ENCODE peak calls at places on chromosomes 3 and 15, in six cellular contexts. One of them, this sample, is unnamed.

GRCh38 chr3:10505791-10506585 is 602 bp upstream of the ATP2B2 start:
- DNase-seq in Panc1: no peak
- DNase-seq in lung: no peak
- DNase-seq in heart left ventricle: no peak
- DNase-seq in lower leg skin: no peak
- DNase-seq in colonic mucosa: no peak
- DNase-seq in this sample: no peak

GRCh38 chr3:13012228-13012691 is 61.0 kb downstream of the IQSEC1 start:
- DNase-seq in Panc1: no peak
- DNase-seq in lung: peak
- DNase-seq in heart left ventricle: peak
- DNase-seq in lower leg skin: peak
- DNase-seq in colonic mucosa: peak
- DNase-seq in this sample: no peak

GRCh38 chr3:143001034-143001368 is 369 bp upstream of the U2SURP start:
- DNase-seq in Panc1: no peak
- DNase-seq in lung: no peak
- DNase-seq in heart left ventricle: no peak
- DNase-seq in lower leg skin: peak
- DNase-seq in colonic mucosa: no peak
- DNase-seq in this sample: no peak

GRCh38 chr3:97839944-97840343 is 18.1 kb downstream of the CRYBG3 start:
- DNase-seq in Panc1: no peak
- DNase-seq in lung: no peak
- DNase-seq in heart left ventricle: no peak
- DNase-seq in lower leg skin: no peak
- DNase-seq in colonic mucosa: no peak
- DNase-seq in this sample: no peak

GRCh38 chr3:32189693-32190092 is 48.8 kb upstream of the CMTM8 start:
- DNase-seq in Panc1: no peak
- DNase-seq in lung: no peak
- DNase-seq in heart left ventricle: no peak
- DNase-seq in lower leg skin: no peak
- DNase-seq in colonic mucosa: no peak
- DNase-seq in this sample: no peak

GRCh38 chr3:133366921-133367320 is 32.9 kb upstream of the BFSP2 start:
- DNase-seq in Panc1: no peak
- DNase-seq in lung: no peak
- DNase-seq in heart left ventricle: no peak
- DNase-seq in lower leg skin: no peak
- DNase-seq in colonic mucosa: no peak
- DNase-seq in this sample: no peak

GRCh38 chr3:128497305-128498126 is 4.5 kb upstream of the GATA2 start:
- DNase-seq in Panc1: no peak
- DNase-seq in lung: no peak
- DNase-seq in heart left ventricle: peak
- DNase-seq in lower leg skin: peak
- DNase-seq in colonic mucosa: peak
- DNase-seq in this sample: no peak

GRCh38 chr3:158768361-158768787 is 33.5 kb upstream of the MFSD1 start:
- DNase-seq in Panc1: no peak
- DNase-seq in lung: peak
- DNase-seq in heart left ventricle: peak
- DNase-seq in lower leg skin: no peak
- DNase-seq in colonic mucosa: peak
- DNase-seq in this sample: no peak

GRCh38 chr3:31567036-31567435 is 34.3 kb downstream of the STT3B start:
- DNase-seq in Panc1: no peak
- DNase-seq in lung: no peak
- DNase-seq in heart left ventricle: no peak
- DNase-seq in lower leg skin: no peak
- DNase-seq in colonic mucosa: no peak
- DNase-seq in this sample: no peak

GRCh38 chr3:139934557-139935070 is 371 bp upstream of the CLSTN2 start:
- DNase-seq in Panc1: no peak
- DNase-seq in lung: no peak
- DNase-seq in heart left ventricle: peak
- DNase-seq in lower leg skin: peak
- DNase-seq in colonic mucosa: peak
- DNase-seq in this sample: no peak

GRCh38 chr3:173897631-173898030 is 500.1 kb downstream of the NLGN1 start:
- DNase-seq in Panc1: no peak
- DNase-seq in lung: no peak
- DNase-seq in heart left ventricle: no peak
- DNase-seq in lower leg skin: no peak
- DNase-seq in colonic mucosa: no peak
- DNase-seq in this sample: no peak

GRCh38 chr15:64423970-64424369 is 36.3 kb downstream of the TRIP4 start:
- DNase-seq in Panc1: no peak
- DNase-seq in lung: no peak
- DNase-seq in heart left ventricle: no peak
- DNase-seq in lower leg skin: no peak
- DNase-seq in colonic mucosa: no peak
- DNase-seq in this sample: no peak

GRCh38 chr15:83605049-83605448 is 48.9 kb upstream of the ADAMTSL3 start:
- DNase-seq in Panc1: no peak
- DNase-seq in lung: no peak
- DNase-seq in heart left ventricle: no peak
- DNase-seq in lower leg skin: no peak
- DNase-seq in colonic mucosa: no peak
- DNase-seq in this sample: no peak

GRCh38 chr15:40082195-40082868 is 26.3 kb downstream of the BMF start:
- DNase-seq in Panc1: no peak
- DNase-seq in lung: no peak
- DNase-seq in heart left ventricle: no peak
- DNase-seq in lower leg skin: no peak
- DNase-seq in colonic mucosa: peak
- DNase-seq in this sample: no peak

GRCh38 chr15:40080847-40081246 is 27.8 kb downstream of the BMF start:
- DNase-seq in Panc1: no peak
- DNase-seq in lung: no peak
- DNase-seq in heart left ventricle: no peak
- DNase-seq in lower leg skin: no peak
- DNase-seq in colonic mucosa: no peak
- DNase-seq in this sample: no peak

GRCh38 chr15:40080104-40080503 is 28.6 kb downstream of the BMF start:
- DNase-seq in Panc1: no peak
- DNase-seq in lung: no peak
- DNase-seq in heart left ventricle: no peak
- DNase-seq in lower leg skin: no peak
- DNase-seq in colonic mucosa: no peak
- DNase-seq in this sample: no peak

GRCh38 chr15:40083756-40084101 is 24.9 kb downstream of the BMF start:
- DNase-seq in Panc1: no peak
- DNase-seq in lung: no peak
- DNase-seq in heart left ventricle: no peak
- DNase-seq in lower leg skin: no peak
- DNase-seq in colonic mucosa: no peak
- DNase-seq in this sample: no peak

DNA sequence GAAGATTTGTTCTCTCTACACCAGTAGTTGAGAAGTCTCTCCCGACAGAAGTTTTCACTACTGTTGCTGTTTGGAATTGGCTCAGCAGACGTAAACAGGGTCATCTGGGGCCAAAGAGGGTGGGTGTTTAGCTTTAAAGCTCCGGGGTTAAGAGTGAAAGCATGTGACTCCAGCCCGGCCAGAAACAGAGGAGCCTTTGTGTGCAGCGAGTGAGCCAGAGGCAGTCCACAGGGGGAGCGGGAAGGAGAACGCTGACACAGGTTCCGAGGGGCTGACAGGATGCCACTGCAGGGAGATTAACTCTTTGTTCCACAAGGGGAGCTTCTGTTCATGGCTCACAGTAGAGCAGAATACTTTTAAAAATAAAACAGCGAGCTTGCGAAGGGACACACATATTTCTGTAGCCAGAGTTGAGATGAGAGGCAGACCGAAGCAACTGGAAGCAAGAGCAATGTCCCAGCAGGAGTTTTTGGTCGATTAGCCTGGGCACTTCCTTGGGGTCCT is 26.9 kb downstream of the BMF start:
- DNase-seq in Panc1: no peak
- DNase-seq in lung: peak
- DNase-seq in heart left ventricle: peak
- DNase-seq in lower leg skin: peak
- DNase-seq in colonic mucosa: peak
- DNase-seq in this sample: no peak
- TF ChIP-seq CTCF in Panc1: no peak
- TF ChIP-seq CTCF in lung: no peak
- TF ChIP-seq CTCF in heart left ventricle: no peak
- TF ChIP-seq CTCF in lower leg skin: no peak
- TF ChIP-seq CTCF in colonic mucosa: no peak
- TF ChIP-seq CTCF in this sample: no peak

DNA sequence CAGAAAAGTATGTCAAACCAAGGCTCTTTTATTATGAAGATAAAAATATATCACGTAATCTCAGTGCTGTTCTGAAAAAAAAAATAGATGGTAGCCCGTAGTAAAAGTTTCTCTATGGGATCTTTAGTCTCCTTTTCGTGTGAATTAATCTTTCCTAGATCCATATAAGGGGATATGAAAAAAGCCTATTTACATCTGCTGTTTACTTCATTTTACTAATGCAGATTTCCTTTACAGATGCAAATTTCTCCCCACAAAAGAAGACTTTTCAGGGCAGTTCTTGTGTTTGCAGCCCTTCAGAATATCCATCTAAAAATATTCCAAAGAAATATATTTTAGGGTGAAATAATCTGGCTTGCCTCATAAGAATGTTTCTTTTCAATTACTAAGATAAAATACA is 1291.7 kb downstream of the ROBO1 start:
- DNase-seq in Panc1: no peak
- DNase-seq in lung: no peak
- DNase-seq in heart left ventricle: no peak
- DNase-seq in lower leg skin: no peak
- DNase-seq in colonic mucosa: no peak
- DNase-seq in this sample: no peak
- H3K4me3 ChIP-seq in Panc1: no peak
- H3K4me3 ChIP-seq in lung: no peak
- H3K4me3 ChIP-seq in heart left ventricle: no peak
- H3K4me3 ChIP-seq in lower leg skin: no peak
- H3K4me3 ChIP-seq in colonic mucosa: no peak
- H3K4me3 ChIP-seq in this sample: no peak

GRCh38 chr3:55720614-55721013 is 233.5 kb upstream of the WNT5A start:
- DNase-seq in Panc1: no peak
- DNase-seq in lung: no peak
- DNase-seq in heart left ventricle: no peak
- DNase-seq in lower leg skin: no peak
- DNase-seq in colonic mucosa: no peak
- DNase-seq in this sample: no peak
- TF ChIP-seq CTCF in Panc1: no peak
- TF ChIP-seq CTCF in lung: no peak
- TF ChIP-seq CTCF in heart left ventricle: no peak
- TF ChIP-seq CTCF in lower leg skin: no peak
- TF ChIP-seq CTCF in colonic mucosa: no peak
- TF ChIP-seq CTCF in this sample: peak

DNA sequence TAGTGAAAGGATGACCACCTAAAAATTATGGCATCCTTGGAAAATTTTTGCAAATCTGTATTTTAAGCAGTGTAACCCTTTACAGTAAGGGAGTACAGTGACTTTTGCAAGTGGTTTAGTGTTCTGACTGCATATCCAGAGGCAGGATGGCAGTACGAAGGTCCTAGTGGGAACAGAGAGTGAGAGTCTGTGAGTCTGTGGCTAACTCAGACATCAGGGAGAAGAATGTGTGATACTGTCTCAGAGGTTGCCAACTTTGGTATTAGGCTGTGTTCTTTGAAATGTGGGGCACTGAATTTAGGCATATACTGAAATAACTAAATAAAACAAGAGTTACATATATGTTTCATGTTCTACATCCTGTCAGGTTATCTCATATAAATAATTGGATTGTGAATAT is 25.7 kb downstream of the PRKCI start:
- DNase-seq in Panc1: no peak
- DNase-seq in lung: no peak
- DNase-seq in heart left ventricle: no peak
- DNase-seq in lower leg skin: no peak
- DNase-seq in colonic mucosa: no peak
- DNase-seq in this sample: no peak
- H3K4me3 ChIP-seq in Panc1: no peak
- H3K4me3 ChIP-seq in lung: no peak
- H3K4me3 ChIP-seq in heart left ventricle: no peak
- H3K4me3 ChIP-seq in lower leg skin: no peak
- H3K4me3 ChIP-seq in colonic mucosa: no peak
- H3K4me3 ChIP-seq in this sample: no peak

GRCh38 chr3:181868576-181868975 is 156.9 kb downstream of the SOX2 start:
- DNase-seq in Panc1: no peak
- DNase-seq in lung: no peak
- DNase-seq in heart left ventricle: no peak
- DNase-seq in lower leg skin: peak
- DNase-seq in colonic mucosa: no peak
- DNase-seq in this sample: no peak
- TF ChIP-seq CTCF in Panc1: no peak
- TF ChIP-seq CTCF in lung: no peak
- TF ChIP-seq CTCF in heart left ventricle: no peak
- TF ChIP-seq CTCF in lower leg skin: no peak
- TF ChIP-seq CTCF in colonic mucosa: no peak
- TF ChIP-seq CTCF in this sample: no peak